ENCODE peak calls at places on chromosomes 16 and 17, in seven cellular contexts. G, T, B, A, S, X and O are unnamed samples.

GRCh38 chr17:32386844-32387243 is 36.9 kb downstream of the ZNF207 start:
- DNase-seq in G (no peak), T (no peak), B (no peak), A (peak), S (peak), X (no peak), O (no peak)

GRCh38 chr16:22743401-22743800 is 70.6 kb upstream of the HS3ST2 start:
- DNase-seq in G (no peak), T (no peak), B (no peak), A (no peak), S (no peak), X (no peak), O (no peak)

GRCh38 chr17:66268247-66268927 is 34.0 kb upstream of the PRKCA start:
- DNase-seq in G (no peak), T (no peak), B (no peak), A (peak), S (peak), X (no peak), O (no peak)

GRCh38 chr16:12661656-12662172 is 142.0 kb downstream of the CPPED1 start:
- DNase-seq in G (no peak), T (peak), B (no peak), A (peak), S (peak), X (peak), O (no peak)

GRCh38 chr16:83826146-83826913 is 18.6 kb downstream of the HSBP1 start:
- DNase-seq in G (peak), T (peak), B (peak), A (peak), S (peak), X (peak), O (peak)

GRCh38 chr17:4738136-4739121 is 1.2 kb upstream of the ZMYND15 start:
- DNase-seq in G (no peak), T (peak), B (no peak), A (no peak), S (no peak), X (no peak), O (no peak)

GRCh38 chr17:32103476-32104113 is 38.7 kb upstream of the RHOT1 start:
- DNase-seq in G (no peak), T (peak), B (peak), A (no peak), S (peak), X (no peak), O (no peak)

GRCh38 chr17:83149326-83149725 is 69.9 kb downstream of the METRNL start:
- DNase-seq in G (no peak), T (no peak), B (no peak), A (no peak), S (no peak), X (no peak), O (no peak)

GRCh38 chr17:60049936-60050335 is 28.8 kb downstream of the HEATR6 start:
- DNase-seq in G (no peak), T (no peak), B (no peak), A (peak), S (no peak), X (no peak), O (peak)

GRCh38 chr16:86618431-86619262 is 40.3 kb downstream of the FOXL1 start:
- DNase-seq in G (no peak), T (no peak), B (no peak), A (peak), S (peak), X (no peak), O (no peak)

GRCh38 chr17:76558210-76559095 is 18.6 kb downstream of the PRCD start:
- DNase-seq in G (no peak), T (no peak), B (no peak), A (no peak), S (peak), X (no peak), O (no peak)

GRCh38 chr17:1645207-1646171 is at the start of gene SCARF1:
- DNase-seq in G (peak), T (no peak), B (no peak), A (no peak), S (no peak), X (peak), O (peak)

GRCh38 chr16:17173134-17173729 is 297.5 kb downstream of the XYLT1 start:
- DNase-seq in G (peak), T (no peak), B (no peak), A (peak), S (peak), X (no peak), O (no peak)

GRCh38 chr17:62790554-62790953 is 17.6 kb downstream of the MARCHF10 start:
- DNase-seq in G (no peak), T (no peak), B (no peak), A (peak), S (peak), X (no peak), O (no peak)

GRCh38 chr17:19306160-19307111 is 56.1 kb downstream of the B9D1 start:
- DNase-seq in G (no peak), T (no peak), B (peak), A (no peak), S (no peak), X (no peak), O (no peak)

GRCh38 chr16:12187939-12188673 is 211.6 kb downstream of the SNX29 start:
- DNase-seq in G (no peak), T (no peak), B (no peak), A (peak), S (peak), X (no peak), O (no peak)

GRCh38 chr16:68289621-68290329 is 21.0 kb downstream of the SLC7A6OS start:
- DNase-seq in G (no peak), T (no peak), B (peak), A (no peak), S (peak), X (no peak), O (no peak)
- TF ChIP-seq CTCF in G (no peak), T (no peak), B (no peak), A (no peak), S (no peak), X (no peak), O (no peak)

GRCh38 chr17:29591737-29592624 is 951 bp upstream of the ANKRD13B start:
- DNase-seq in G (peak), T (peak), B (peak), A (peak), S (no peak), X (peak), O (peak)
- TF ChIP-seq CTCF in G (peak), T (peak), B (peak), A (peak), S (peak), X (peak), O (peak)

DNA sequence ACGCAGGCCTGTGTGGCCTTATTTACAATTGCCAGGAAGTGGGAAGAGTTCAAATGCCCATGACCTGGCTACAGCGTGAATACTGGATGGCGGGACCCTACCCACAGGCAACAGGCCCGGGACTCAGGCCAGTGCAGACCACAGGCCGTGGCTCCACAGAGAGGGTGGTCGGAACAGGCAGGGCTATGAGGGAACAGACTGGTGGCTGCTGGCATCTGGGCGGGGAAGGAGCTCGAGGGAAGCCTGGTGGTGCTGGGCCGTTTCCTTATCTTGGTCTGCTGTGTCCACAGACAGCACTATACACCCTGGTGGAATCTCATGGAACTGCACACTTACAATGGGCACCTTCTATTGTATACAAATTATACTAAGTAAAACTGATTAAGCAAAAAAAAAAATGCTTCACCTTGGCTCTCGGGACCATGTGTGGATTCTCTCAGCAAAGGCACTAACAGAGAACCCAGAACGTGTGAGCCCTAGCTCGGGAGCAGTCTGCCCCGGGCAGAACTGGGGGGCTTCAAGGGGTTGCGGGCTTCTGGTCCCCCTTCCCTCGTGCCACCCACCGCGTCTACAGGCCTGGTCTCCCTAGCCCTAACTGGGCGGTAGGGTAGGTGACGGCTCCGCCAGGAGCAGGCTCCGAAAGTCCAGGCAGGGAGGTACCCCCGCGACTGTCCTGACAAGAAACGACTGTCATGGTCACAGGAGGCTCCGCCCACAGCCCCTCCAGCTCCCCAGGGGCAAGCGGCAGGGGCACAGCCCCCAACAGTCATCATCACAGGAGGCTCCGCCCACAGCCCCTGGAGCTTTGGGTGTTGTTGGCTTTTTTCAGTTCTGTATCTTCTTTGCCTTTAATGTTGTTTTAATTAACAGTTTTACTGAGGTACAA is 21.8 kb downstream of the CEP131 start:
- DNase-seq in G (peak), T (no peak), B (peak), A (peak), S (peak), X (peak), O (peak)
- TF ChIP-seq CTCF in G (peak), T (peak), B (no peak), A (peak), S (peak), X (peak), O (peak)

GRCh38 chr16:5496013-5496412 is 398.4 kb upstream of the EEF2KMT start:
- DNase-seq in G (no peak), T (no peak), B (no peak), A (no peak), S (no peak), X (no peak), O (no peak)

GRCh38 chr16:5487728-5488127 is 390.1 kb upstream of the EEF2KMT start:
- DNase-seq in G (no peak), T (no peak), B (no peak), A (no peak), S (no peak), X (no peak), O (no peak)

GRCh38 chr16:5488581-5488980 is 391.0 kb upstream of the EEF2KMT start:
- DNase-seq in G (no peak), T (no peak), B (no peak), A (no peak), S (no peak), X (no peak), O (no peak)

GRCh38 chr16:5490499-5490898 is 392.9 kb upstream of the EEF2KMT start:
- DNase-seq in G (peak), T (peak), B (peak), A (peak), S (no peak), X (peak), O (peak)
- TF ChIP-seq CTCF in G (peak), T (peak), B (peak), A (peak), S (peak), X (peak), O (peak)

DNA sequence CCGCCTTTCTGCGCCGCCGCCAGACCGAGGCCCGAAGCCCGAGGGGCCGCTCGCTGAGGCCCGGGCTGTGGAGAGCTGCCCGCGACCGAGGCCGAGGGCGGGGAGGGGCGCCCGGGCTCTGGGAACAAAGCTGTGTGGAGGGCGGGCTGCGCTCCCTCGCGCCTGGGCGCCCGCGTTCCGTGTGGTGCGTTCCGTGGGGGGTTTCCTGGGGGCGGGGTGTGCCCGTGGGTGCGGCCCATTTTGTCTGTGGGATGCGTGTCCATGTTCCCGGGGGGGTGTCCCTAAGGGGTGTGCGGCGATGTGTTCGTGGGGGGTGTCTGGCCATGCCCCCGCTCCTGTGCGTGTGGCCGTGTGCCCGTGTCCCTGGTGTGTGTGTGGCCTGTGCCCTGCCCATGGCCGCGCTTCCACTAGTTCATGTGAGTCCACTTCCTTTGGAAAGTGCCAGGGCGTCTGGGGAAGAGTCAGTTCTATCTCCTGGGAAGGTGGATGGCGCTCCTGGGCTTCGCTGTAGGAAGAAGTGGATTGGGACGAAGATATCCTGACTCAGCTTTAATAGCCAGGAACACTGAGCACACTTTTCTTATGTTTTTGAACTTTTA is 520 bp downstream of the JPT2 start:
- DNase-seq in G (peak), T (no peak), B (no peak), A (peak), S (peak), X (no peak), O (peak)
- TF ChIP-seq CTCF in G (no peak), T (no peak), B (no peak), A (peak), S (no peak), X (no peak), O (no peak)

DNA sequence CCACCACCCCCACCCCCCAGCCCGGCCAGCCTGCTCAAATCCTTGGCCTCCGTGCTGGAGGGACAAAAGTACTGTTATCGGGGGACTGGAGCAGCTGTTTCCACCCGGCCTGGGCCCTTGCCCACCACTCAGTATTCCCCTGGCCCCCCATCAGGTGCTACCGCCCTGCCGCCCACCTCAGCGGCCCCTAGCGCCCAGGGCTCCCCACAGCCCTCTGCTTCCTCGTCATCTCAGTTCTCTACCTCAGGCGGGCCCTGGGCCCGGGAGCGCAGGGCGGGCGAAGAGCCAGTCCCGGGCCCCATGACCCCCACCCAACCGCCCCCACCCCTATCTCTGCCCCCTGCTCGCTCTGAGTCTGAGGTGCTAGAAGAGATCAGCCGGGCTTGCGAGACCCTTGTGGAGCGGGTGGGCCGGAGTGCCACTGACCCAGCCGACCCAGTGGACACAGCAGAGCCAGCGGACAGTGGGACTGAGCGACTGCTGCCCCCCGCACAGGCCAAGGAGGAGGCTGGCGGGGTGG is 6.1 kb upstream of the TMEM88 start:
- DNase-seq in G (no peak), T (no peak), B (no peak), A (no peak), S (no peak), X (no peak), O (no peak)
- TF ChIP-seq CTCF in G (no peak), T (no peak), B (no peak), A (no peak), S (no peak), X (no peak), O (no peak)

GRCh38 chr17:73584987-73585386 is 59.3 kb downstream of the SDK2 start:
- DNase-seq in G (no peak), T (no peak), B (no peak), A (no peak), S (no peak), X (no peak), O (no peak)

GRCh38 chr17:73585583-73585982 is 58.7 kb downstream of the SDK2 start:
- DNase-seq in G (no peak), T (no peak), B (no peak), A (no peak), S (no peak), X (no peak), O (no peak)

GRCh38 chr17:73586153-73586906 is 57.9 kb downstream of the SDK2 start:
- DNase-seq in G (no peak), T (no peak), B (no peak), A (no peak), S (no peak), X (no peak), O (no peak)

GRCh38 chr17:73588291-73589095 is 55.8 kb downstream of the SDK2 start:
- DNase-seq in G (no peak), T (no peak), B (no peak), A (no peak), S (no peak), X (no peak), O (peak)

GRCh38 chr17:73586921-73587680 is 57.1 kb downstream of the SDK2 start:
- DNase-seq in G (peak), T (no peak), B (no peak), A (no peak), S (no peak), X (no peak), O (no peak)
- TF ChIP-seq CTCF in G (peak), T (no peak), B (no peak), A (no peak), S (no peak), X (no peak), O (no peak)

GRCh38 chr16:73389075-73389474 is 341.1 kb upstream of the ZFHX3 start:
- DNase-seq in G (no peak), T (no peak), B (no peak), A (no peak), S (no peak), X (no peak), O (no peak)
- TF ChIP-seq CTCF in G (no peak), T (no peak), B (no peak), A (no peak), S (no peak), X (no peak), O (no peak)